ENCODE peak calls at places on chromosomes 16 and 17, in six cellular contexts. One of them, this sample, is unnamed.

GRCh38 chr16:28309811-28310311 is 17.5 kb downstream of the SBK1 start:
- DNase-seq in CD4-positive, alpha-beta memory T cell: peak; percentile 88
- DNase-seq in WERI-Rb-1: no peak
- DNase-seq in endothelial cell of umbilical vein: no peak
- DNase-seq in ascending aorta: no peak
- DNase-seq in H9: no peak
- DNase-seq in this sample: no peak

GRCh38 chr17:11331790-11332526 is 90.9 kb downstream of the SHISA6 start:
- DNase-seq in CD4-positive, alpha-beta memory T cell: no peak
- DNase-seq in WERI-Rb-1: no peak
- DNase-seq in endothelial cell of umbilical vein: no peak
- DNase-seq in ascending aorta: no peak
- DNase-seq in H9: no peak
- DNase-seq in this sample: no peak

GRCh38 chr16:48112603-48113400 is 43.0 kb downstream of the ABCC12 start:
- DNase-seq in CD4-positive, alpha-beta memory T cell: no peak
- DNase-seq in WERI-Rb-1: no peak
- DNase-seq in endothelial cell of umbilical vein: no peak
- DNase-seq in ascending aorta: no peak
- DNase-seq in H9: no peak
- DNase-seq in this sample: no peak

GRCh38 chr17:12756786-12757185 is 32.5 kb upstream of the ARHGAP44 start:
- DNase-seq in CD4-positive, alpha-beta memory T cell: no peak
- DNase-seq in WERI-Rb-1: no peak
- DNase-seq in endothelial cell of umbilical vein: no peak
- DNase-seq in ascending aorta: no peak
- DNase-seq in H9: no peak
- DNase-seq in this sample: no peak

GRCh38 chr17:6862822-6863221 is 31.3 kb upstream of the TEKT1 start:
- DNase-seq in CD4-positive, alpha-beta memory T cell: no peak
- DNase-seq in WERI-Rb-1: no peak
- DNase-seq in endothelial cell of umbilical vein: no peak
- DNase-seq in ascending aorta: no peak
- DNase-seq in H9: no peak
- DNase-seq in this sample: no peak

GRCh38 chr17:55390364-55390977 is 31.2 kb downstream of the MMD start:
- DNase-seq in CD4-positive, alpha-beta memory T cell: no peak
- DNase-seq in WERI-Rb-1: no peak
- DNase-seq in endothelial cell of umbilical vein: no peak
- DNase-seq in ascending aorta: no peak
- DNase-seq in H9: no peak
- DNase-seq in this sample: no peak

GRCh38 chr17:10758062-10758461 is 28.2 kb upstream of the TMEM220 start:
- DNase-seq in CD4-positive, alpha-beta memory T cell: no peak
- DNase-seq in WERI-Rb-1: no peak
- DNase-seq in endothelial cell of umbilical vein: no peak
- DNase-seq in ascending aorta: no peak
- DNase-seq in H9: no peak
- DNase-seq in this sample: peak; percentile 72

GRCh38 chr17:13888043-13888442 is 181.3 kb upstream of the COX10 start:
- DNase-seq in CD4-positive, alpha-beta memory T cell: no peak
- DNase-seq in WERI-Rb-1: no peak
- DNase-seq in endothelial cell of umbilical vein: no peak
- DNase-seq in ascending aorta: no peak
- DNase-seq in H9: no peak
- DNase-seq in this sample: no peak

GRCh38 chr16:66534376-66534799 is 15.5 kb downstream of the TK2 start:
- DNase-seq in CD4-positive, alpha-beta memory T cell: no peak
- DNase-seq in WERI-Rb-1: no peak
- DNase-seq in endothelial cell of umbilical vein: no peak
- DNase-seq in ascending aorta: no peak
- DNase-seq in H9: no peak
- DNase-seq in this sample: no peak

GRCh38 chr16:86672215-86672863 is 94.0 kb downstream of the FOXL1 start:
- DNase-seq in CD4-positive, alpha-beta memory T cell: no peak
- DNase-seq in WERI-Rb-1: no peak
- DNase-seq in endothelial cell of umbilical vein: no peak
- DNase-seq in ascending aorta: peak; percentile 59
- DNase-seq in H9: no peak
- DNase-seq in this sample: no peak

GRCh38 chr17:9363440-9364350 is 211.9 kb downstream of the STX8 start:
- DNase-seq in CD4-positive, alpha-beta memory T cell: no peak
- DNase-seq in WERI-Rb-1: no peak
- DNase-seq in endothelial cell of umbilical vein: no peak
- DNase-seq in ascending aorta: no peak
- DNase-seq in H9: no peak
- DNase-seq in this sample: no peak

GRCh38 chr16:1076801-1077576 is 4.4 kb downstream of the SSTR5 start:
- DNase-seq in CD4-positive, alpha-beta memory T cell: no peak
- DNase-seq in WERI-Rb-1: peak; percentile 87
- DNase-seq in endothelial cell of umbilical vein: no peak
- DNase-seq in ascending aorta: no peak
- DNase-seq in H9: no peak
- DNase-seq in this sample: no peak

GRCh38 chr17:43352579-43352978 is 46.2 kb upstream of the ARL4D start:
- DNase-seq in CD4-positive, alpha-beta memory T cell: no peak
- DNase-seq in WERI-Rb-1: no peak
- DNase-seq in endothelial cell of umbilical vein: no peak
- DNase-seq in ascending aorta: no peak
- DNase-seq in H9: no peak
- DNase-seq in this sample: no peak

GRCh38 chr17:68197091-68197996 is 50.5 kb upstream of the AMZ2 start:
- DNase-seq in CD4-positive, alpha-beta memory T cell: peak; percentile 44
- DNase-seq in WERI-Rb-1: peak; percentile 55
- DNase-seq in endothelial cell of umbilical vein: no peak
- DNase-seq in ascending aorta: no peak
- DNase-seq in H9: peak; percentile 73
- DNase-seq in this sample: no peak

GRCh38 chr17:61815863-61816523 is 47.3 kb downstream of the BRIP1 start:
- DNase-seq in CD4-positive, alpha-beta memory T cell: no peak
- DNase-seq in WERI-Rb-1: no peak
- DNase-seq in endothelial cell of umbilical vein: no peak
- DNase-seq in ascending aorta: no peak
- DNase-seq in H9: no peak
- DNase-seq in this sample: no peak

GRCh38 chr17:36000730-36001108 is 634 bp downstream of the CCL15 start:
- DNase-seq in CD4-positive, alpha-beta memory T cell: no peak
- DNase-seq in WERI-Rb-1: no peak
- DNase-seq in endothelial cell of umbilical vein: no peak
- DNase-seq in ascending aorta: peak; percentile 13
- DNase-seq in H9: peak; percentile 20
- DNase-seq in this sample: peak; percentile 64

GRCh38 chr17:17570207-17570797 is 21.2 kb downstream of the PEMT start:
- DNase-seq in CD4-positive, alpha-beta memory T cell: no peak
- DNase-seq in WERI-Rb-1: peak; percentile 76
- DNase-seq in endothelial cell of umbilical vein: peak; percentile 19
- DNase-seq in ascending aorta: no peak
- DNase-seq in H9: peak; percentile 70
- DNase-seq in this sample: no peak

GRCh38 chr16:30032083-30032819 is 1.2 kb upstream of the TLCD3B start:
- DNase-seq in CD4-positive, alpha-beta memory T cell: peak; percentile 70
- DNase-seq in WERI-Rb-1: peak; percentile 87
- DNase-seq in endothelial cell of umbilical vein: peak; percentile 56
- DNase-seq in ascending aorta: no peak
- DNase-seq in H9: peak; percentile 87
- DNase-seq in this sample: no peak

GRCh38 chr17:47857551-47858410 is 6.8 kb upstream of the SP6 start:
- DNase-seq in CD4-positive, alpha-beta memory T cell: no peak
- DNase-seq in WERI-Rb-1: no peak
- DNase-seq in endothelial cell of umbilical vein: no peak
- DNase-seq in ascending aorta: no peak
- DNase-seq in H9: peak; percentile 68
- DNase-seq in this sample: no peak

GRCh38 chr17:17751996-17752821 is 71.0 kb downstream of the RAI1 start:
- DNase-seq in CD4-positive, alpha-beta memory T cell: peak; percentile 98
- DNase-seq in WERI-Rb-1: no peak
- DNase-seq in endothelial cell of umbilical vein: peak; percentile 96
- DNase-seq in ascending aorta: peak; percentile 98
- DNase-seq in H9: peak; percentile 100
- DNase-seq in this sample: no peak

GRCh38 chr17:82407255-82407654 is 10.9 kb upstream of the HEXD start:
- DNase-seq in CD4-positive, alpha-beta memory T cell: no peak
- DNase-seq in WERI-Rb-1: no peak
- DNase-seq in endothelial cell of umbilical vein: no peak
- DNase-seq in ascending aorta: no peak
- DNase-seq in H9: no peak
- DNase-seq in this sample: no peak

GRCh38 chr17:52147872-52148271 is 10.6 kb downstream of the CA10 start:
- DNase-seq in CD4-positive, alpha-beta memory T cell: no peak
- DNase-seq in WERI-Rb-1: no peak
- DNase-seq in endothelial cell of umbilical vein: no peak
- DNase-seq in ascending aorta: no peak
- DNase-seq in H9: no peak
- DNase-seq in this sample: no peak

GRCh38 chr16:26727801-26728200 is 338.9 kb upstream of the C16orf82 start:
- DNase-seq in CD4-positive, alpha-beta memory T cell: no peak
- DNase-seq in WERI-Rb-1: no peak
- DNase-seq in endothelial cell of umbilical vein: no peak
- DNase-seq in ascending aorta: no peak
- DNase-seq in H9: no peak
- DNase-seq in this sample: no peak

GRCh38 chr16:4529085-4530060 is 9.2 kb downstream of the CDIP1 start:
- DNase-seq in CD4-positive, alpha-beta memory T cell: no peak
- DNase-seq in WERI-Rb-1: no peak
- DNase-seq in endothelial cell of umbilical vein: peak; percentile 47
- DNase-seq in ascending aorta: no peak
- DNase-seq in H9: peak; percentile 84
- DNase-seq in this sample: no peak

GRCh38 chr16:68839831-68840230 is 3.5 kb upstream of the TANGO6 start:
- DNase-seq in CD4-positive, alpha-beta memory T cell: no peak
- DNase-seq in WERI-Rb-1: no peak
- DNase-seq in endothelial cell of umbilical vein: no peak
- DNase-seq in ascending aorta: no peak
- DNase-seq in H9: no peak
- DNase-seq in this sample: no peak

GRCh38 chr16:89038221-89038721 is 55.4 kb upstream of the ACSF3 start:
- DNase-seq in CD4-positive, alpha-beta memory T cell: no peak
- DNase-seq in WERI-Rb-1: no peak
- DNase-seq in endothelial cell of umbilical vein: no peak
- DNase-seq in ascending aorta: no peak
- DNase-seq in H9: no peak
- DNase-seq in this sample: no peak

GRCh38 chr17:30263552-30264333 is 28.0 kb downstream of the BLMH start:
- DNase-seq in CD4-positive, alpha-beta memory T cell: no peak
- DNase-seq in WERI-Rb-1: no peak
- DNase-seq in endothelial cell of umbilical vein: peak; percentile 96
- DNase-seq in ascending aorta: peak; percentile 72
- DNase-seq in H9: no peak
- DNase-seq in this sample: no peak

GRCh38 chr17:9181640-9182039 is 160.3 kb downstream of the NTN1 start:
- DNase-seq in CD4-positive, alpha-beta memory T cell: no peak
- DNase-seq in WERI-Rb-1: no peak
- DNase-seq in endothelial cell of umbilical vein: no peak
- DNase-seq in ascending aorta: no peak
- DNase-seq in H9: no peak
- DNase-seq in this sample: no peak

GRCh38 chr17:83079340-83079747 is at the start of gene METRNL:
- DNase-seq in CD4-positive, alpha-beta memory T cell: peak; percentile 57
- DNase-seq in WERI-Rb-1: peak; percentile 69
- DNase-seq in endothelial cell of umbilical vein: no peak
- DNase-seq in ascending aorta: peak; percentile 88
- DNase-seq in H9: peak; percentile 82
- DNase-seq in this sample: no peak

GRCh38 chr16:74743045-74743667 is 31.5 kb downstream of the FA2H start:
- DNase-seq in CD4-positive, alpha-beta memory T cell: no peak
- DNase-seq in WERI-Rb-1: no peak
- DNase-seq in endothelial cell of umbilical vein: no peak
- DNase-seq in ascending aorta: no peak
- DNase-seq in H9: no peak
- DNase-seq in this sample: no peak
- H3K27ac ChIP-seq in CD4-positive, alpha-beta memory T cell: no peak overlapping the region
- H3K27ac ChIP-seq in WERI-Rb-1: no peak overlapping the region
- H3K27ac ChIP-seq in endothelial cell of umbilical vein: no peak overlapping the region
- H3K27ac ChIP-seq in ascending aorta: no peak overlapping the region
- H3K27ac ChIP-seq in H9: no peak overlapping the region
- H3K27ac ChIP-seq in this sample: peak overlapping the region; percentile 58

DNA sequence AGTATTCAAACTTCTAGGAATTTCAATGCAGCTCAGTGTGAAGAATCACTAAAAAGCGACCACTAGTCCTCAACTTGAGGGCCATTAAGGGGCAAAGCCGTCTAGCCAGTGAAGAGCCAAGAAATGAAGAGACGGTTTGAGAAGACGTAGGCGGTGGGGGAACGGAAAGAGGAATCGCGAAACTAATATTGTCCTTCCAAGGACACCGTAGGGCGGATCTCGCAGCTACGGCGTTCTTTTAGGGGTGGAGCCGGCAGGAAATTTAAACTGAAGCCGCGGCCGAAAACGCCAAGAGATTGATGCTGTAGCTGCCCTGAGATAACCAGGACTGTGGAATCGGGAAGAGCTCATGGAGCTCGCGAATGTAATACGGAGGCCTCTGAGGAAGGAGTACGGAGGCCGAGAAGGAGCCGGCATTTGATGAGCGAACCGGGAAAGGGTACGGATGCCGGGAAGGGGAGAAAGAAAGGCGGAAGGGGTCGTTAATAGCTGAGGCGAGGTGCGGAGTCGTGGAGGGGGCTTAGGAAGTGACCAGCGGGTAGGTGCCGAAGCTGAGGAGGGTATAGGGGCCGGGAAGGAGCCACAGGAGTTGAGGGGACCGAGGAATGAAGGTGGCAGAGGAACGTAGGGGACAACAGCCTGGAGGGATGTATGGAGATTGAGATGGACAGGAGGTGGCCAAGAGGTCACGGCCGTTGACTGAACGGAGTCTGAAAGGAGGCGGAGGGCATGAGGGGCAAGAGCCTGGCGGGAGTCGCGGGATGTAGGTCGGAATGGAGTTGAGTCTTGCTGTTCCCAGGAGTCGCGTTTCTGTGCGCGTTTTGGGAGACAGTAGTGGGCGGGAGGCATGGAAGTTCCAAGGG is at the start of gene DBF4B:
- DNase-seq in CD4-positive, alpha-beta memory T cell: peak; percentile 88
- DNase-seq in WERI-Rb-1: peak; percentile 91
- DNase-seq in endothelial cell of umbilical vein: peak; percentile 91
- DNase-seq in ascending aorta: peak; percentile 85
- DNase-seq in H9: peak; percentile 90
- DNase-seq in this sample: no peak
- H3K27ac ChIP-seq in CD4-positive, alpha-beta memory T cell: peak within 1 kb of the TSS; percentile 57
- H3K27ac ChIP-seq in WERI-Rb-1: peak within 1 kb of the TSS; percentile 90
- H3K27ac ChIP-seq in endothelial cell of umbilical vein: peak within 1 kb of the TSS; percentile 63
- H3K27ac ChIP-seq in ascending aorta: peak within 1 kb of the TSS; percentile 64
- H3K27ac ChIP-seq in H9: peak within 1 kb of the TSS; percentile 34
- H3K27ac ChIP-seq in this sample: peak within 1 kb of the TSS; percentile 60

GRCh38 chr16:24652209-24652712 is 77.2 kb upstream of the TNRC6A start:
- DNase-seq in CD4-positive, alpha-beta memory T cell: no peak
- DNase-seq in WERI-Rb-1: peak; percentile 19
- DNase-seq in endothelial cell of umbilical vein: no peak
- DNase-seq in ascending aorta: no peak
- DNase-seq in H9: no peak
- DNase-seq in this sample: no peak
- H3K27ac ChIP-seq in CD4-positive, alpha-beta memory T cell: no peak overlapping the region
- H3K27ac ChIP-seq in WERI-Rb-1: peak overlapping the region; percentile 63
- H3K27ac ChIP-seq in endothelial cell of umbilical vein: no peak overlapping the region
- H3K27ac ChIP-seq in ascending aorta: no peak overlapping the region
- H3K27ac ChIP-seq in H9: no peak overlapping the region
- H3K27ac ChIP-seq in this sample: no peak overlapping the region

GRCh38 chr17:57197672-57198071 is 58.7 kb upstream of the MSI2 start:
- DNase-seq in CD4-positive, alpha-beta memory T cell: no peak
- DNase-seq in WERI-Rb-1: no peak
- DNase-seq in endothelial cell of umbilical vein: no peak
- DNase-seq in ascending aorta: no peak
- DNase-seq in H9: no peak
- DNase-seq in this sample: no peak

GRCh38 chr17:57201481-57201880 is 54.8 kb upstream of the MSI2 start:
- DNase-seq in CD4-positive, alpha-beta memory T cell: no peak
- DNase-seq in WERI-Rb-1: no peak
- DNase-seq in endothelial cell of umbilical vein: no peak
- DNase-seq in ascending aorta: no peak
- DNase-seq in H9: no peak
- DNase-seq in this sample: no peak

GRCh38 chr17:57195790-57196460 is 60.4 kb upstream of the MSI2 start:
- DNase-seq in CD4-positive, alpha-beta memory T cell: no peak
- DNase-seq in WERI-Rb-1: no peak
- DNase-seq in endothelial cell of umbilical vein: no peak
- DNase-seq in ascending aorta: no peak
- DNase-seq in H9: no peak
- DNase-seq in this sample: no peak
- H3K27ac ChIP-seq in CD4-positive, alpha-beta memory T cell: no peak overlapping the region
- H3K27ac ChIP-seq in WERI-Rb-1: no peak overlapping the region
- H3K27ac ChIP-seq in endothelial cell of umbilical vein: no peak overlapping the region
- H3K27ac ChIP-seq in ascending aorta: no peak overlapping the region
- H3K27ac ChIP-seq in H9: no peak overlapping the region
- H3K27ac ChIP-seq in this sample: no peak overlapping the region